ENCODE peak calls at places on chromosomes 13 and 19, in five cellular contexts. O is lung; L is stimulated activated CD4-positive, alpha-beta T cell treated with anti-CD3 and anti-CD28 coated beads, Interleukin-15, amount 100 ng/mL, for 48 hours; U is stomach; W is HFFc6. X is an unnamed sample.

GRCh38 chr13:93744886-93745285 is 518.3 kb downstream of the GPC6 start:
- DNase-seq in O (no peak), L (no peak), W (no peak), U (no peak), X (no peak)

GRCh38 chr13:41137951-41138350 is 5.3 kb upstream of the KBTBD6 start:
- DNase-seq in O (no peak), W (peak; percentile 65), U (no peak), L (no peak), X (no peak)

GRCh38 chr13:28753208-28753892 is 34.6 kb upstream of the SLC46A3 start:
- DNase-seq in O (peak; percentile 44), L (no peak), U (peak; percentile 31), W (peak; percentile 93), X (no peak)

GRCh38 chr13:28558567-28558966 is 63.6 kb upstream of the FLT1 start:
- DNase-seq in L (no peak), O (no peak), W (no peak), U (no peak), X (no peak)

GRCh38 chr19:45901912-45902650 is at the start of gene MYPOP:
- DNase-seq in L (no peak), W (no peak), O (no peak), U (no peak), X (no peak)

GRCh38 chr19:44050740-44051653 is 839 bp upstream of the ZNF223 start:
- DNase-seq in U (peak; percentile 28), L (peak; percentile 4), O (no peak), W (no peak), X (no peak)

GRCh38 chr13:110816500-110816899 is 98.4 kb downstream of the ANKRD10 start:
- DNase-seq in L (no peak), U (no peak), W (no peak), O (no peak), X (no peak)

GRCh38 chr19:49492573-49493411 is 3.4 kb upstream of the RPS11 start:
- DNase-seq in O (no peak), W (no peak), U (no peak), L (no peak), X (no peak)

GRCh38 chr13:44908712-44909111 is 80.6 kb downstream of the NUFIP1 start:
- DNase-seq in L (no peak), O (no peak), W (no peak), U (no peak), X (peak; percentile 63)

GRCh38 chr19:31066385-31066784 is 282.9 kb downstream of the TSHZ3 start:
- DNase-seq in O (no peak), U (no peak), W (peak; percentile 44), L (no peak), X (no peak)

GRCh38 chr19:38905620-38906019 is 5.9 kb downstream of the NFKBIB start:
- DNase-seq in L (no peak), W (no peak), U (no peak), O (no peak), X (no peak)

GRCh38 chr13:111877906-111878305 is 189.0 kb upstream of the SOX1 start:
- DNase-seq in U (no peak), W (no peak), O (no peak), L (no peak), X (no peak)

GRCh38 chr13:44810067-44810840 is 179.0 kb downstream of the NUFIP1 start:
- DNase-seq in W (no peak), L (no peak), O (no peak), U (peak; percentile 31), X (no peak)

X was measured in NK-92 treated with Interleukin-12 subunit alpha and Interleukin-12 subunit beta, amount 100 ng/mL, for 24 hours.